ENCODE peak calls at places on chromosomes 3 and 15, in five cellular contexts. A, W, D, Q and M are unnamed samples.

GRCh38 chr15:91941871-91942270 is 88.4 kb downstream of the SLCO3A1 start:
- DNase-seq in A (no peak), W (no peak), D (no peak), Q (no peak), M (no peak)

GRCh38 chr3:55692295-55692957 is 205.3 kb upstream of the WNT5A start:
- DNase-seq in A (no peak), W (no peak), D (peak), Q (no peak), M (no peak)

GRCh38 chr15:83424101-83424500 is 23.0 kb upstream of the SH3GL3 start:
- DNase-seq in A (no peak), W (no peak), D (no peak), Q (no peak), M (no peak)

GRCh38 chr15:53274630-53275029 is 484.5 kb upstream of the ONECUT1 start:
- DNase-seq in A (no peak), W (no peak), D (no peak), Q (no peak), M (no peak)

GRCh38 chr15:57485869-57486268 is 105.8 kb upstream of the MYZAP start:
- DNase-seq in A (no peak), W (peak), D (no peak), Q (peak), M (peak)

GRCh38 chr3:34180532-34180931 is 382.1 kb downstream of the PDCD6IP start:
- DNase-seq in A (no peak), W (no peak), D (no peak), Q (no peak), M (no peak)

GRCh38 chr15:70479785-70480184 is 283.6 kb downstream of the UACA start:
- DNase-seq in A (no peak), W (no peak), D (no peak), Q (no peak), M (no peak)

GRCh38 chr15:24856397-24857093 is 98.2 kb upstream of the SNRPN start:
- DNase-seq in A (no peak), W (no peak), D (peak), Q (no peak), M (no peak)

GRCh38 chr15:92405942-92406341 is 12.3 kb downstream of the ST8SIA2 start:
- DNase-seq in A (no peak), W (no peak), D (no peak), Q (no peak), M (no peak)

GRCh38 chr15:68463996-68464395 is 32.0 kb upstream of the ITGA11 start:
- DNase-seq in A (no peak), W (no peak), D (no peak), Q (no peak), M (no peak)

GRCh38 chr15:97728791-97729190 is 231.7 kb upstream of the ARRDC4 start:
- DNase-seq in A (no peak), W (no peak), D (no peak), Q (no peak), M (no peak)